ENCODE peak calls at places on chromosome 6, in eight cellular contexts. One of them, this sample, is unnamed.

GRCh38 chr6:17394192-17394611 is 807 bp downstream of the CAP2 start:
- DNase-seq in body of pancreas: peak; percentile 73
- DNase-seq in gastrocnemius medialis: peak; percentile 59
- DNase-seq in K562: no peak
- DNase-seq in Peyer's patch: no peak
- DNase-seq in suprapubic skin: no peak
- DNase-seq in HCT116: peak; percentile 64
- DNase-seq in endothelial cell of umbilical vein: peak; percentile 57
- DNase-seq in this sample: peak; percentile 46

GRCh38 chr6:136244061-136244616 is 6.0 kb downstream of the MTFR2 start:
- DNase-seq in body of pancreas: no peak
- DNase-seq in gastrocnemius medialis: no peak
- DNase-seq in K562: no peak
- DNase-seq in Peyer's patch: no peak
- DNase-seq in suprapubic skin: no peak
- DNase-seq in HCT116: no peak
- DNase-seq in endothelial cell of umbilical vein: no peak
- DNase-seq in this sample: no peak

GRCh38 chr6:107956586-107957164 is 1.3 kb downstream of the SEC63 start:
- DNase-seq in body of pancreas: no peak
- DNase-seq in gastrocnemius medialis: no peak
- DNase-seq in K562: no peak
- DNase-seq in Peyer's patch: no peak
- DNase-seq in suprapubic skin: no peak
- DNase-seq in HCT116: no peak
- DNase-seq in endothelial cell of umbilical vein: no peak
- DNase-seq in this sample: no peak

GRCh38 chr6:17867880-17868279 is 119.6 kb downstream of the KIF13A start:
- DNase-seq in body of pancreas: peak; percentile 18
- DNase-seq in gastrocnemius medialis: no peak
- DNase-seq in K562: no peak
- DNase-seq in Peyer's patch: no peak
- DNase-seq in suprapubic skin: no peak
- DNase-seq in HCT116: no peak
- DNase-seq in endothelial cell of umbilical vein: peak; percentile 64
- DNase-seq in this sample: no peak

GRCh38 chr6:26020983-26021349 is 58.4 kb downstream of the TRIM38 start:
- DNase-seq in body of pancreas: peak; percentile 64
- DNase-seq in gastrocnemius medialis: no peak
- DNase-seq in K562: no peak
- DNase-seq in Peyer's patch: peak; percentile 56
- DNase-seq in suprapubic skin: peak; percentile 89
- DNase-seq in HCT116: peak; percentile 72
- DNase-seq in endothelial cell of umbilical vein: no peak
- DNase-seq in this sample: peak; percentile 45

GRCh38 chr6:17703256-17703694 is 3.5 kb downstream of the NUP153 start:
- DNase-seq in body of pancreas: peak; percentile 47
- DNase-seq in gastrocnemius medialis: no peak
- DNase-seq in K562: peak; percentile 32
- DNase-seq in Peyer's patch: no peak
- DNase-seq in suprapubic skin: no peak
- DNase-seq in HCT116: no peak
- DNase-seq in endothelial cell of umbilical vein: peak; percentile 86
- DNase-seq in this sample: no peak

GRCh38 chr6:140344149-140344913 is 969.9 kb upstream of the CITED2 start:
- DNase-seq in body of pancreas: no peak
- DNase-seq in gastrocnemius medialis: no peak
- DNase-seq in K562: no peak
- DNase-seq in Peyer's patch: no peak
- DNase-seq in suprapubic skin: no peak
- DNase-seq in HCT116: no peak
- DNase-seq in endothelial cell of umbilical vein: peak; percentile 70
- DNase-seq in this sample: no peak

GRCh38 chr6:1893470-1894130 is 283.9 kb downstream of the FOXC1 start:
- DNase-seq in body of pancreas: no peak
- DNase-seq in gastrocnemius medialis: no peak
- DNase-seq in K562: no peak
- DNase-seq in Peyer's patch: no peak
- DNase-seq in suprapubic skin: no peak
- DNase-seq in HCT116: no peak
- DNase-seq in endothelial cell of umbilical vein: no peak
- DNase-seq in this sample: no peak

GRCh38 chr6:13575377-13575775 is 975 bp downstream of the SIRT5 start:
- DNase-seq in body of pancreas: no peak
- DNase-seq in gastrocnemius medialis: no peak
- DNase-seq in K562: no peak
- DNase-seq in Peyer's patch: no peak
- DNase-seq in suprapubic skin: no peak
- DNase-seq in HCT116: no peak
- DNase-seq in endothelial cell of umbilical vein: no peak
- DNase-seq in this sample: no peak

GRCh38 chr6:160139420-160139851 is 17.8 kb downstream of the SLC22A1 start:
- DNase-seq in body of pancreas: no peak
- DNase-seq in gastrocnemius medialis: no peak
- DNase-seq in K562: no peak
- DNase-seq in Peyer's patch: no peak
- DNase-seq in suprapubic skin: no peak
- DNase-seq in HCT116: no peak
- DNase-seq in endothelial cell of umbilical vein: no peak
- DNase-seq in this sample: no peak

GRCh38 chr6:45488269-45488668 is 110.5 kb upstream of the SUPT3H start:
- DNase-seq in body of pancreas: no peak
- DNase-seq in gastrocnemius medialis: no peak
- DNase-seq in K562: no peak
- DNase-seq in Peyer's patch: no peak
- DNase-seq in suprapubic skin: no peak
- DNase-seq in HCT116: no peak
- DNase-seq in endothelial cell of umbilical vein: no peak
- DNase-seq in this sample: no peak

GRCh38 chr6:51415501-51415900 is 596.8 kb downstream of the TFAP2B start:
- DNase-seq in body of pancreas: no peak
- DNase-seq in gastrocnemius medialis: no peak
- DNase-seq in K562: no peak
- DNase-seq in Peyer's patch: no peak
- DNase-seq in suprapubic skin: no peak
- DNase-seq in HCT116: no peak
- DNase-seq in endothelial cell of umbilical vein: no peak
- DNase-seq in this sample: no peak

GRCh38 chr6:136230219-136230980 is 19.7 kb downstream of the MTFR2 start:
- DNase-seq in body of pancreas: no peak
- DNase-seq in gastrocnemius medialis: no peak
- DNase-seq in K562: no peak
- DNase-seq in Peyer's patch: no peak
- DNase-seq in suprapubic skin: no peak
- DNase-seq in HCT116: no peak
- DNase-seq in endothelial cell of umbilical vein: no peak
- DNase-seq in this sample: no peak

GRCh38 chr6:17491416-17492142 is 98.2 kb downstream of the CAP2 start:
- DNase-seq in body of pancreas: no peak
- DNase-seq in gastrocnemius medialis: peak; percentile 79
- DNase-seq in K562: no peak
- DNase-seq in Peyer's patch: no peak
- DNase-seq in suprapubic skin: no peak
- DNase-seq in HCT116: no peak
- DNase-seq in endothelial cell of umbilical vein: peak; percentile 93
- DNase-seq in this sample: no peak

DNA sequence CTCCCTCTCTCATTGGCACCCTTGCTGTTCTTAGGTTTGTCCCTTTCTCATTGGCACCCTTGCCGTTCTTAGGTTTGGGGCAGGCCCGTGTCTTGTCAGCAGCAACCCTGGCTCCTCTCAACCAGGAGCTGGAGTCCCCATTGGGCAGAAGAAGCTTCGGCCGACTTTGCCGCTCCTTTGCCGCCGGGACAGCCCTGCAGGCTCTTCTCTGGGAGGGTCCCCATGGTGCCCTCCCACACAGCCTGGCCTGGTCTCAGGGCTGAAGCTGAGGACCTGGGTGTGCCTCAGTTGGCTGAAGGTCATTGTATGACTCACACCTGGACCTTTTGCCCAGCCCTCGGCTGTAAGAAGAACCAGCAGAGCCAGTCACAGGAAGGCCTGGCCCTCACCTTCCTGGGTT is 59.6 kb downstream of the PPP1R14C start:
- DNase-seq in body of pancreas: no peak
- DNase-seq in gastrocnemius medialis: no peak
- DNase-seq in K562: no peak
- DNase-seq in Peyer's patch: no peak
- DNase-seq in suprapubic skin: no peak
- DNase-seq in HCT116: no peak
- DNase-seq in endothelial cell of umbilical vein: no peak
- DNase-seq in this sample: no peak
- H3K27ac ChIP-seq in body of pancreas: no peak overlapping the region
- H3K27ac ChIP-seq in gastrocnemius medialis: no peak overlapping the region
- H3K27ac ChIP-seq in K562: no peak overlapping the region
- H3K27ac ChIP-seq in Peyer's patch: peak overlapping the region; percentile 75
- H3K27ac ChIP-seq in suprapubic skin: peak overlapping the region; percentile 64
- H3K27ac ChIP-seq in HCT116: peak overlapping the region; percentile 8
- H3K27ac ChIP-seq in endothelial cell of umbilical vein: no peak overlapping the region
- H3K27ac ChIP-seq in this sample: no peak overlapping the region

GRCh38 chr6:157380779-157381561 is at the start of gene ZDHHC14:
- DNase-seq in body of pancreas: peak; percentile 86
- DNase-seq in gastrocnemius medialis: peak; percentile 80
- DNase-seq in K562: peak; percentile 92
- DNase-seq in Peyer's patch: peak; percentile 87
- DNase-seq in suprapubic skin: peak; percentile 94
- DNase-seq in HCT116: peak; percentile 43
- DNase-seq in endothelial cell of umbilical vein: peak; percentile 89
- DNase-seq in this sample: peak; percentile 88
- TF ChIP-seq POLR2A in body of pancreas: peak; percentile 82
- TF ChIP-seq POLR2A in gastrocnemius medialis: peak; percentile 89
- TF ChIP-seq POLR2A in K562: peak; percentile 87
- TF ChIP-seq POLR2A in Peyer's patch: peak; percentile 75
- TF ChIP-seq POLR2A in suprapubic skin: peak; percentile 51
- TF ChIP-seq POLR2A in HCT116: peak; percentile 61
- TF ChIP-seq POLR2A in endothelial cell of umbilical vein: peak; percentile 78
- TF ChIP-seq POLR2A in this sample: peak; percentile 78

GRCh38 chr6:168939771-168940170 is 313.9 kb downstream of the THBS2 start:
- DNase-seq in body of pancreas: no peak
- DNase-seq in gastrocnemius medialis: no peak
- DNase-seq in K562: no peak
- DNase-seq in Peyer's patch: no peak
- DNase-seq in suprapubic skin: no peak
- DNase-seq in HCT116: no peak
- DNase-seq in endothelial cell of umbilical vein: no peak
- DNase-seq in this sample: no peak

GRCh38 chr6:168942646-168943045 is 311.0 kb downstream of the THBS2 start:
- DNase-seq in body of pancreas: no peak
- DNase-seq in gastrocnemius medialis: no peak
- DNase-seq in K562: no peak
- DNase-seq in Peyer's patch: no peak
- DNase-seq in suprapubic skin: no peak
- DNase-seq in HCT116: no peak
- DNase-seq in endothelial cell of umbilical vein: no peak
- DNase-seq in this sample: no peak

GRCh38 chr6:168939041-168939440 is 314.6 kb downstream of the THBS2 start:
- DNase-seq in body of pancreas: no peak
- DNase-seq in gastrocnemius medialis: no peak
- DNase-seq in K562: no peak
- DNase-seq in Peyer's patch: no peak
- DNase-seq in suprapubic skin: no peak
- DNase-seq in HCT116: no peak
- DNase-seq in endothelial cell of umbilical vein: no peak
- DNase-seq in this sample: no peak

GRCh38 chr6:168941036-168941435 is 312.6 kb downstream of the THBS2 start:
- DNase-seq in body of pancreas: no peak
- DNase-seq in gastrocnemius medialis: no peak
- DNase-seq in K562: no peak
- DNase-seq in Peyer's patch: no peak
- DNase-seq in suprapubic skin: no peak
- DNase-seq in HCT116: no peak
- DNase-seq in endothelial cell of umbilical vein: no peak
- DNase-seq in this sample: no peak

GRCh38 chr6:168943231-168943905 is 310.3 kb downstream of the THBS2 start:
- DNase-seq in body of pancreas: no peak
- DNase-seq in gastrocnemius medialis: no peak
- DNase-seq in K562: no peak
- DNase-seq in Peyer's patch: no peak
- DNase-seq in suprapubic skin: no peak
- DNase-seq in HCT116: no peak
- DNase-seq in endothelial cell of umbilical vein: no peak
- DNase-seq in this sample: no peak
- H3K4me3 ChIP-seq in body of pancreas: no peak overlapping the region
- H3K4me3 ChIP-seq in gastrocnemius medialis: no peak overlapping the region
- H3K4me3 ChIP-seq in K562: no peak overlapping the region
- H3K4me3 ChIP-seq in Peyer's patch: no peak overlapping the region
- H3K4me3 ChIP-seq in suprapubic skin: no peak overlapping the region
- H3K4me3 ChIP-seq in HCT116: no peak overlapping the region
- H3K4me3 ChIP-seq in endothelial cell of umbilical vein: no peak overlapping the region
- H3K4me3 ChIP-seq in this sample: no peak overlapping the region

GRCh38 chr6:170038251-170038650 is 252.6 kb downstream of the DLL1 start:
- DNase-seq in body of pancreas: peak; percentile 4
- DNase-seq in gastrocnemius medialis: no peak
- DNase-seq in K562: no peak
- DNase-seq in Peyer's patch: no peak
- DNase-seq in suprapubic skin: peak; percentile 57
- DNase-seq in HCT116: no peak
- DNase-seq in endothelial cell of umbilical vein: no peak
- DNase-seq in this sample: no peak

GRCh38 chr6:170039156-170040114 is 251.4 kb downstream of the DLL1 start:
- DNase-seq in body of pancreas: peak; percentile 8
- DNase-seq in gastrocnemius medialis: no peak
- DNase-seq in K562: no peak
- DNase-seq in Peyer's patch: no peak
- DNase-seq in suprapubic skin: peak; percentile 46
- DNase-seq in HCT116: no peak
- DNase-seq in endothelial cell of umbilical vein: no peak
- DNase-seq in this sample: no peak

GRCh38 chr6:170038717-170039116 is 252.2 kb downstream of the DLL1 start:
- DNase-seq in body of pancreas: peak; percentile 2
- DNase-seq in gastrocnemius medialis: no peak
- DNase-seq in K562: no peak
- DNase-seq in Peyer's patch: no peak
- DNase-seq in suprapubic skin: peak; percentile 37
- DNase-seq in HCT116: no peak
- DNase-seq in endothelial cell of umbilical vein: no peak
- DNase-seq in this sample: no peak

GRCh38 chr6:170036916-170037315 is 254.0 kb downstream of the DLL1 start:
- DNase-seq in body of pancreas: peak; percentile 5
- DNase-seq in gastrocnemius medialis: no peak
- DNase-seq in K562: no peak
- DNase-seq in Peyer's patch: no peak
- DNase-seq in suprapubic skin: peak; percentile 32
- DNase-seq in HCT116: no peak
- DNase-seq in endothelial cell of umbilical vein: no peak
- DNase-seq in this sample: no peak

DNA sequence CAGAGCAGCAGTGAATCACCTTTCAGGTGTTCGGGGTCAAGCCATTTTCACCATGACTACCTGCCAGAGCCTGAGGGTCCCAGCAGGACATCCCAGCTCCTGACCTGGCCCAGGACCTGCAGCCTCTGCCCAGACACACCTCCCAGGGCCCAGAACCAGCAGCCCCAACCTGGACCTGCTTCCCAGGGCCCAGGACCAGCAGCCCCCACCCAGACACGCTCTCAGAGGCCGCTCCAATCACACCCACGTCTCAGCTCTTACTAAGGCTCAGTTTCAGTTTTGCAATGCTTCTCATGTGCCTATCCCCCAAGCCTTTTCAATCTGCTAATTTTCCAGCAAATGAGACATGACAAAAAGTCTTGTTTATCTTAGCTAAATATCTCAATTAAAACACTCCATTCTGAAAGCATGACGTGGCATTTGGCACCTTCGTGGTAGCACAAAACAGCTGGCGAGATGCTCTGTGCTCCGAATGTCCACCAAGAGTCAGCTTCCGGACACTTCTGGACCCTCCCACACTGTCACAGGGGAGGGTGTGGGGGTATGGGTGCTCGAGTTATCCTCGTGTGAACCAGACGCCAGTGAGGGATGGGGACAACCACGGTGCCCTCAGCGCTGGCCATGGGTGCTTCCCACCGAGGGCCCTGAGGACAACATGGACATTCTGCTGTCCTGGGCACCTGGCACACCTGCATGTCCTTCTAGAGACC is 253.2 kb downstream of the DLL1 start:
- DNase-seq in body of pancreas: peak; percentile 11
- DNase-seq in gastrocnemius medialis: no peak
- DNase-seq in K562: no peak
- DNase-seq in Peyer's patch: no peak
- DNase-seq in suprapubic skin: peak; percentile 62
- DNase-seq in HCT116: no peak
- DNase-seq in endothelial cell of umbilical vein: no peak
- DNase-seq in this sample: no peak
- H3K27ac ChIP-seq in body of pancreas: no peak overlapping the region
- H3K27ac ChIP-seq in gastrocnemius medialis: no peak overlapping the region
- H3K27ac ChIP-seq in K562: no peak overlapping the region
- H3K27ac ChIP-seq in Peyer's patch: peak overlapping the region; percentile 40
- H3K27ac ChIP-seq in suprapubic skin: peak overlapping the region; percentile 18
- H3K27ac ChIP-seq in HCT116: no peak overlapping the region
- H3K27ac ChIP-seq in endothelial cell of umbilical vein: no peak overlapping the region
- H3K27ac ChIP-seq in this sample: no peak overlapping the region

This sample was measured in prostate gland.